ENCODE peak calls at places on chromosomes 16 and 17, in six cellular contexts. F is GM20000, K is neural crest cell, Q is prostate gland, O is omental fat pad, T is WERI-Rb-1. Z is an unnamed sample.

GRCh38 chr17:44278006-44278405 is 10.1 kb upstream of the SLC4A1 start:
- DNase-seq in F (no peak), K (no peak), Q (no peak), O (no peak), T (no peak), Z (no peak)

GRCh38 chr17:28412131-28412530 is 6.1 kb upstream of the SLC46A1 start:
- DNase-seq in F (no peak), K (no peak), Q (no peak), O (no peak), T (no peak), Z (no peak)

GRCh38 chr17:3026856-3027751 is 36.3 kb downstream of the OR1D5 start:
- DNase-seq in F (no peak), K (no peak), Q (no peak), O (no peak), T (peak; percentile 92), Z (peak; percentile 10)

GRCh38 chr16:4538067-4538385 is 547 bp downstream of the CDIP1 start:
- DNase-seq in F (no peak), K (peak; percentile 16), Q (no peak), O (no peak), T (no peak), Z (no peak)

GRCh38 chr17:61000911-61001310 is 323.3 kb downstream of the BCAS3 start:
- DNase-seq in F (no peak), K (no peak), Q (no peak), O (no peak), T (no peak), Z (no peak)

GRCh38 chr16:19329932-19330331 is 44.4 kb downstream of the CLEC19A start:
- DNase-seq in F (no peak), K (no peak), Q (no peak), O (no peak), T (no peak), Z (no peak)

GRCh38 chr16:47028767-47029377 is 55.4 kb upstream of the DNAJA2 start:
- DNase-seq in F (no peak), K (no peak), Q (no peak), O (no peak), T (no peak), Z (no peak)

GRCh38 chr17:57519199-57519598 is 225.9 kb downstream of the CCDC182 start:
- DNase-seq in F (no peak), K (no peak), Q (no peak), O (no peak), T (peak; percentile 65), Z (no peak)

GRCh38 chr17:29588017-29588557 is 1.4 kb downstream of the GIT1 start:
- DNase-seq in F (no peak), K (no peak), Q (no peak), O (no peak), T (no peak), Z (no peak)

GRCh38 chr16:58500329-58501241 is 642 bp downstream of the NDRG4 start:
- DNase-seq in F (no peak), K (no peak), Q (no peak), O (no peak), T (no peak), Z (no peak)

GRCh38 chr16:29811896-29812665 is at the start of gene PRRT2:
- DNase-seq in F (peak; percentile 60), K (peak; percentile 61), Q (peak; percentile 34), O (no peak), T (peak; percentile 93), Z (peak; percentile 31)

GRCh38 chr17:41486809-41487530 is 2.7 kb downstream of the KRT36 start:
- DNase-seq in F (peak; percentile 38), K (peak; percentile 18), Q (no peak), O (no peak), T (peak; percentile 82), Z (no peak)
- TF ChIP-seq CTCF in F (peak; percentile 64), K (peak; percentile 41), Q (no peak), O (no peak), T (peak; percentile 96), Z (peak; percentile 47)

DNA sequence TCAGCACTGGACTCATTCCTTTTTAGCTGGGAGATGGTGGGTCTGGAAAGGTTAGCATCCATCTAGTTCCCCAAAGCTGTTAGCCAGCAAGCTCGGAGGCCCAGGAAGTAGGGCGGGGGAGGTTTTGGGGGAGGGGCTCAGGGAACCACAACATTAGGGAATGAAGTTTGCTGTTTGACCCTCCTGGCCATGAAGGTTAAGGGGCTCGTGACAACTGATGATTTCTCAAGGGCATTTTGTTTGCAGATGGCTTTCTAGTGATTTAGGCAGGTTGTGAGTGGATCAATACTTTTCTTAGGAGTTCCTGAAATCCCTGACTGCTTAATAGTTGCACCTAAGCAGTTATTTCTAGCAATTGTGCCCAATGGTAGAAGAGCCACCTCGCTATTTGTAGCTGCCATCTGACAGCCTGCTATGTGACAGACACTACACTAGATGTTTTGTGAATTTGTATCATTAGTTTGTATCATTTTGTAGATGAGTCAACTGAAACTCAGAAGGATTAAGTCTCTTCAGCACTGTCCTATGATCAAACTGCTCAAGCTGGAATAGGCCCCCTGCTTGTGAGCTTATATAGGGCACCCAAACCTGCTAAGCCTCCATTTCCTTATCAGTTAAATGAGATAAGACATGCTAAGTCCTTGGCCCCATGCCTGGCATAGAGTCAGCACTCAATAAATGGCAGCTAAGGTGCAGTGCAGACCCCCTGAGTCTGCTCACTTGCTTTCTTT is 146.4 kb downstream of the IRX3 start:
- DNase-seq in F (no peak), K (no peak), Q (no peak), O (no peak), T (peak; percentile 44), Z (no peak)
- TF ChIP-seq CTCF in F (no peak), K (peak; percentile 15), Q (no peak), O (no peak), T (peak; percentile 10), Z (no peak)

GRCh38 chr16:15830832-15831451 is 25.9 kb downstream of the MYH11 start:
- DNase-seq in F (no peak), K (no peak), Q (no peak), O (no peak), T (no peak), Z (no peak)

GRCh38 chr16:15829460-15829859 is 27.4 kb downstream of the MYH11 start:
- DNase-seq in F (no peak), K (no peak), Q (peak; percentile 27), O (no peak), T (no peak), Z (no peak)

GRCh38 chr16:15825750-15826305 is 31.0 kb downstream of the MYH11 start:
- DNase-seq in F (no peak), K (no peak), Q (no peak), O (no peak), T (no peak), Z (no peak)

GRCh38 chr16:15827709-15828343 is 29.0 kb downstream of the MYH11 start:
- DNase-seq in F (no peak), K (no peak), Q (no peak), O (no peak), T (no peak), Z (no peak)

GRCh38 chr16:15827299-15827698 is 29.5 kb downstream of the MYH11 start:
- DNase-seq in F (no peak), K (no peak), Q (no peak), O (no peak), T (no peak), Z (no peak)
- TF ChIP-seq CTCF in F (no peak), K (no peak), Q (no peak), O (no peak), T (no peak), Z (no peak)

GRCh38 chr16:15677447-15677846 is 27.4 kb downstream of the NDE1 start:
- DNase-seq in F (no peak), K (no peak), Q (no peak), O (no peak), T (no peak), Z (no peak)
- TF ChIP-seq CTCF in F (no peak), K (no peak), Q (no peak), O (no peak), T (no peak), Z (no peak)

GRCh38 chr17:31859487-31860008 is 504 bp upstream of the COPRS start:
- DNase-seq in F (no peak), K (no peak), Q (no peak), O (no peak), T (no peak), Z (no peak)

GRCh38 chr17:31854672-31855071 is 4.4 kb downstream of the COPRS start:
- DNase-seq in F (no peak), K (no peak), Q (no peak), O (no peak), T (no peak), Z (no peak)

GRCh38 chr17:31856750-31857149 is 2.3 kb downstream of the COPRS start:
- DNase-seq in F (no peak), K (no peak), Q (no peak), O (no peak), T (no peak), Z (no peak)

GRCh38 chr17:31857920-31858646 is 961 bp downstream of the COPRS start:
- DNase-seq in F (no peak), K (no peak), Q (no peak), O (no peak), T (peak; percentile 16), Z (no peak)

GRCh38 chr17:31858647-31859486 is at the start of gene COPRS:
- DNase-seq in F (peak; percentile 99), K (peak; percentile 79), Q (peak; percentile 88), O (peak; percentile 61), T (peak; percentile 91), Z (peak; percentile 71)
- TF ChIP-seq CTCF in F (no peak), K (no peak), Q (peak; percentile 8), O (no peak), T (no peak), Z (no peak)

GRCh38 chr16:3175157-3176153 is 12.5 kb upstream of the OR1F1 start:
- DNase-seq in F (no peak), K (peak; percentile 45), Q (no peak), O (no peak), T (peak; percentile 46), Z (no peak)
- TF ChIP-seq CTCF in F (no peak), K (no peak), Q (no peak), O (no peak), T (no peak), Z (no peak)

GRCh38 chr17:81238815-81239713 is at the start of the genes NDUFAF8 and TEPSIN:
- DNase-seq in F (peak; percentile 100), K (peak; percentile 83), Q (peak; percentile 99), O (peak; percentile 81), T (peak; percentile 99), Z (peak; percentile 96)
- TF ChIP-seq CTCF in F (no peak), K (no peak), Q (peak; percentile 11), O (no peak), T (no peak), Z (no peak)

GRCh38 chr16:9165601-9166220 is 74.3 kb downstream of the HAPSTR1 start:
- DNase-seq in F (no peak), K (no peak), Q (no peak), O (no peak), T (peak; percentile 95), Z (no peak)

GRCh38 chr16:9169094-9169493 is 77.7 kb downstream of the HAPSTR1 start:
- DNase-seq in F (no peak), K (no peak), Q (no peak), O (no peak), T (no peak), Z (no peak)
- TF ChIP-seq CTCF in F (no peak), K (no peak), Q (no peak), O (no peak), T (no peak), Z (no peak)

GRCh38 chr16:87844374-87844733 is 25.0 kb downstream of the SLC7A5 start:
- DNase-seq in F (no peak), K (no peak), Q (no peak), O (no peak), T (no peak), Z (no peak)
- TF ChIP-seq CTCF in F (no peak), K (peak; percentile 26), Q (no peak), O (no peak), T (peak; percentile 55), Z (no peak)